ENCODE peak calls at places on chromosomes 11 and 22, in nine cellular contexts. L, C, N, Z, F, Y, S, D and W are unnamed samples.

GRCh38 chr22:47056776-47057470 is 294.5 kb downstream of the TBC1D22A start:
- DNase-seq in L (no peak), C (peak; percentile 32), N (no peak), Z (no peak), F (no peak), Y (no peak), S (no peak), D (no peak), W (no peak)

GRCh38 chr22:38017272-38017920 is 33.0 kb upstream of the SOX10 start:
- DNase-seq in L (no peak), C (peak; percentile 88), N (peak; percentile 87), Z (peak; percentile 52), F (peak; percentile 71), Y (peak; percentile 74), S (no peak), D (no peak), W (no peak)

GRCh38 chr11:35484435-35484834 is 41.0 kb downstream of the PAMR1 start:
- DNase-seq in L (no peak), C (no peak), N (no peak), Z (peak; percentile 85), F (peak; percentile 77), Y (no peak), S (no peak), D (no peak), W (no peak)

GRCh38 chr11:10655931-10656576 is 37.5 kb downstream of the IRAG1 start:
- DNase-seq in L (no peak), C (no peak), N (no peak), Z (no peak), F (no peak), Y (no peak), S (no peak), D (no peak), W (no peak)

GRCh38 chr11:70838198-70838597 is 414.2 kb downstream of the SHANK2 start:
- DNase-seq in L (no peak), C (no peak), N (no peak), Z (no peak), F (no peak), Y (no peak), S (no peak), D (no peak), W (no peak)

GRCh38 chr11:64870893-64871849 is 7.2 kb downstream of the EHD1 start:
- DNase-seq in L (peak; percentile 32), C (no peak), N (no peak), Z (no peak), F (no peak), Y (no peak), S (no peak), D (no peak), W (no peak)

GRCh38 chr11:134364261-134364660 is 32.5 kb downstream of the GLB1L2 start:
- DNase-seq in L (no peak), C (peak; percentile 13), N (no peak), Z (no peak), F (no peak), Y (no peak), S (no peak), D (no peak), W (no peak)

GRCh38 chr11:57514538-57515331 is 767 bp downstream of the SLC43A1 start:
- DNase-seq in L (peak; percentile 56), C (no peak), N (peak; percentile 69), Z (peak; percentile 24), F (no peak), Y (peak; percentile 69), S (peak; percentile 21), D (peak; percentile 61), W (no peak)

GRCh38 chr11:66951927-66952337 is 6.3 kb downstream of the PC start:
- DNase-seq in L (no peak), C (no peak), N (no peak), Z (peak; percentile 60), F (peak; percentile 65), Y (peak; percentile 62), S (no peak), D (no peak), W (no peak)

GRCh38 chr22:25281675-25282345 is 62.4 kb downstream of the CRYBB2 start:
- DNase-seq in L (no peak), C (no peak), N (no peak), Z (no peak), F (no peak), Y (no peak), S (peak; percentile 12), D (no peak), W (no peak)

GRCh38 chr22:37749223-37749622 is 52.4 kb downstream of the TRIOBP start:
- DNase-seq in L (no peak), C (no peak), N (no peak), Z (no peak), F (no peak), Y (peak; percentile 84), S (no peak), D (no peak), W (no peak)

GRCh38 chr22:36910461-36910860 is 3.0 kb upstream of the CSF2RB start:
- DNase-seq in L (no peak), C (no peak), N (no peak), Z (no peak), F (no peak), Y (no peak), S (no peak), D (no peak), W (no peak)

GRCh38 chr11:96054870-96055705 is 131.2 kb upstream of the MTMR2 start:
- DNase-seq in L (peak; percentile 27), C (no peak), N (no peak), Z (peak; percentile 64), F (peak; percentile 24), Y (no peak), S (no peak), D (no peak), W (no peak)

GRCh38 chr11:84163115-84163514 is 876.9 kb upstream of the CCDC90B start:
- DNase-seq in L (no peak), C (no peak), N (no peak), Z (no peak), F (no peak), Y (no peak), S (no peak), D (no peak), W (no peak)

GRCh38 chr11:108019870-108020540 is 11.3 kb downstream of the CUL5 start:
- DNase-seq in L (no peak), C (no peak), N (no peak), Z (peak; percentile 25), F (peak; percentile 52), Y (no peak), S (no peak), D (no peak), W (no peak)

GRCh38 chr11:125942771-125943428 is 2.9 kb upstream of the VSIG10L2 start:
- DNase-seq in L (no peak), C (no peak), N (no peak), Z (no peak), F (no peak), Y (peak; percentile 16), S (no peak), D (no peak), W (no peak)

GRCh38 chr11:12802418-12803085 is 128.3 kb downstream of the TEAD1 start:
- DNase-seq in L (peak; percentile 19), C (no peak), N (no peak), Z (peak; percentile 90), F (peak; percentile 54), Y (peak; percentile 92), S (no peak), D (no peak), W (peak; percentile 62)

GRCh38 chr11:72308226-72309073 is 64.5 kb upstream of the PHOX2A start:
- DNase-seq in L (peak; percentile 9), C (no peak), N (no peak), Z (peak; percentile 98), F (peak; percentile 83), Y (no peak), S (no peak), D (no peak), W (peak; percentile 48)

GRCh38 chr22:39941661-39942060 is 18.5 kb upstream of the TMA7B start:
- DNase-seq in L (no peak), C (no peak), N (no peak), Z (no peak), F (no peak), Y (no peak), S (no peak), D (no peak), W (no peak)

GRCh38 chr22:39940757-39941305 is 19.4 kb upstream of the TMA7B start:
- DNase-seq in L (peak; percentile 38), C (no peak), N (no peak), Z (no peak), F (no peak), Y (no peak), S (no peak), D (no peak), W (no peak)

GRCh38 chr22:39942433-39943213 is 17.6 kb upstream of the TMA7B start:
- DNase-seq in L (no peak), C (no peak), N (no peak), Z (no peak), F (no peak), Y (no peak), S (no peak), D (no peak), W (no peak)

GRCh38 chr22:39943941-39944624 is 16.1 kb upstream of the TMA7B start:
- DNase-seq in L (no peak), C (no peak), N (no peak), Z (no peak), F (no peak), Y (no peak), S (no peak), D (no peak), W (no peak)

GRCh38 chr22:39943366-39943765 is 16.8 kb upstream of the TMA7B start:
- DNase-seq in L (peak; percentile 32), C (no peak), N (no peak), Z (no peak), F (no peak), Y (no peak), S (peak; percentile 17), D (peak; percentile 52), W (no peak)
- TF ChIP-seq CTCF in L (peak; percentile 20), C (no peak), N (no peak), Z (no peak), F (no peak), Y (no peak), S (no peak), D (no peak), W (no peak)

GRCh38 chr11:128520886-128521696 is 66.3 kb downstream of the ETS1 start:
- DNase-seq in L (no peak), C (no peak), N (no peak), Z (no peak), F (no peak), Y (no peak), S (no peak), D (peak; percentile 37), W (no peak)
- TF ChIP-seq CTCF in L (no peak), C (no peak), N (peak; percentile 19), Z (peak; percentile 9), F (no peak), Y (no peak), S (no peak), D (peak; percentile 10), W (no peak)

GRCh38 chr11:46291441-46292143 is 14.1 kb downstream of the CREB3L1 start:
- DNase-seq in L (no peak), C (no peak), N (no peak), Z (peak; percentile 86), F (peak; percentile 87), Y (peak; percentile 50), S (no peak), D (no peak), W (no peak)
- TF ChIP-seq CTCF in L (no peak), C (no peak), N (no peak), Z (peak; percentile 27), F (peak; percentile 9), Y (no peak), S (no peak), D (no peak), W (no peak)

GRCh38 chr11:116145187-116145865 is 627.5 kb downstream of the BUD13 start:
- DNase-seq in L (no peak), C (no peak), N (no peak), Z (no peak), F (no peak), Y (no peak), S (no peak), D (no peak), W (no peak)
- TF ChIP-seq CTCF in L (no peak), C (no peak), N (no peak), Z (peak; percentile 26), F (no peak), Y (no peak), S (no peak), D (no peak), W (no peak)